ENCODE peak calls at places on chromosome X, in seven cellular contexts. One of them, this sample, is unnamed.

GRCh38 chrX:112083624-112084326 is 1.2 kb upstream of the TRPC5 start:
- DNase-seq in GM13976: no peak
- DNase-seq in islet precursor cell: peak
- DNase-seq in hypothalamus: no peak
- DNase-seq in CD8-positive, alpha-beta memory T cell: no peak
- DNase-seq in NCI-H748 treated with DMSO at 0.1 percent for 48 hours: no peak
- DNase-seq in mesothelial cell of epicardium: no peak
- DNase-seq in this sample: no peak

GRCh38 chrX:47366051-47366722 is 4.2 kb upstream of the ZNF157 start:
- DNase-seq in GM13976: peak
- DNase-seq in islet precursor cell: peak
- DNase-seq in hypothalamus: peak
- DNase-seq in CD8-positive, alpha-beta memory T cell: peak
- DNase-seq in NCI-H748 treated with DMSO at 0.1 percent for 48 hours: peak
- DNase-seq in mesothelial cell of epicardium: peak
- DNase-seq in this sample: peak

GRCh38 chrX:83845397-83845796 is 15.5 kb upstream of the CYLC1 start:
- DNase-seq in GM13976: peak
- DNase-seq in islet precursor cell: peak
- DNase-seq in hypothalamus: no peak
- DNase-seq in CD8-positive, alpha-beta memory T cell: no peak
- DNase-seq in NCI-H748 treated with DMSO at 0.1 percent for 48 hours: peak
- DNase-seq in mesothelial cell of epicardium: no peak
- DNase-seq in this sample: peak

GRCh38 chrX:136310411-136310810 is 9.6 kb downstream of the ADGRG4 start:
- DNase-seq in GM13976: no peak
- DNase-seq in islet precursor cell: peak
- DNase-seq in hypothalamus: no peak
- DNase-seq in CD8-positive, alpha-beta memory T cell: no peak
- DNase-seq in NCI-H748 treated with DMSO at 0.1 percent for 48 hours: no peak
- DNase-seq in mesothelial cell of epicardium: no peak
- DNase-seq in this sample: no peak

GRCh38 chrX:42466706-42467105 is 311.3 kb downstream of the PPP1R2C start:
- DNase-seq in GM13976: no peak
- DNase-seq in islet precursor cell: no peak
- DNase-seq in hypothalamus: no peak
- DNase-seq in CD8-positive, alpha-beta memory T cell: no peak
- DNase-seq in NCI-H748 treated with DMSO at 0.1 percent for 48 hours: no peak
- DNase-seq in mesothelial cell of epicardium: no peak
- DNase-seq in this sample: no peak

GRCh38 chrX:133191739-133192039 is 26.5 kb downstream of the TFDP3 start:
- DNase-seq in GM13976: no peak
- DNase-seq in islet precursor cell: no peak
- DNase-seq in hypothalamus: no peak
- DNase-seq in CD8-positive, alpha-beta memory T cell: no peak
- DNase-seq in NCI-H748 treated with DMSO at 0.1 percent for 48 hours: no peak
- DNase-seq in mesothelial cell of epicardium: no peak
- DNase-seq in this sample: no peak

GRCh38 chrX:153911798-153912197 is 7.3 kb downstream of the AVPR2 start:
- DNase-seq in GM13976: no peak
- DNase-seq in islet precursor cell: no peak
- DNase-seq in hypothalamus: no peak
- DNase-seq in CD8-positive, alpha-beta memory T cell: no peak
- DNase-seq in NCI-H748 treated with DMSO at 0.1 percent for 48 hours: no peak
- DNase-seq in mesothelial cell of epicardium: no peak
- DNase-seq in this sample: no peak

GRCh38 chrX:56987741-56988140 is 7.6 kb downstream of the SPIN3 start:
- DNase-seq in GM13976: no peak
- DNase-seq in islet precursor cell: no peak
- DNase-seq in hypothalamus: no peak
- DNase-seq in CD8-positive, alpha-beta memory T cell: no peak
- DNase-seq in NCI-H748 treated with DMSO at 0.1 percent for 48 hours: no peak
- DNase-seq in mesothelial cell of epicardium: no peak
- DNase-seq in this sample: no peak

GRCh38 chrX:110588853-110589252 is 206.8 kb downstream of the CHRDL1 start:
- DNase-seq in GM13976: no peak
- DNase-seq in islet precursor cell: no peak
- DNase-seq in hypothalamus: no peak
- DNase-seq in CD8-positive, alpha-beta memory T cell: no peak
- DNase-seq in NCI-H748 treated with DMSO at 0.1 percent for 48 hours: no peak
- DNase-seq in mesothelial cell of epicardium: no peak
- DNase-seq in this sample: no peak

GRCh38 chrX:153396320-153397195 is 4.6 kb downstream of the PNMA6E start:
- DNase-seq in GM13976: no peak
- DNase-seq in islet precursor cell: no peak
- DNase-seq in hypothalamus: no peak
- DNase-seq in CD8-positive, alpha-beta memory T cell: no peak
- DNase-seq in NCI-H748 treated with DMSO at 0.1 percent for 48 hours: no peak
- DNase-seq in mesothelial cell of epicardium: no peak
- DNase-seq in this sample: no peak

GRCh38 chrX:13029341-13029740 is 15.1 kb downstream of the FAM9C start:
- DNase-seq in GM13976: no peak
- DNase-seq in islet precursor cell: peak
- DNase-seq in hypothalamus: no peak
- DNase-seq in CD8-positive, alpha-beta memory T cell: no peak
- DNase-seq in NCI-H748 treated with DMSO at 0.1 percent for 48 hours: no peak
- DNase-seq in mesothelial cell of epicardium: no peak
- DNase-seq in this sample: peak

GRCh38 chrX:69025802-69026301 is 139.4 kb downstream of the PJA1 start:
- DNase-seq in GM13976: no peak
- DNase-seq in islet precursor cell: peak
- DNase-seq in hypothalamus: no peak
- DNase-seq in CD8-positive, alpha-beta memory T cell: no peak
- DNase-seq in NCI-H748 treated with DMSO at 0.1 percent for 48 hours: no peak
- DNase-seq in mesothelial cell of epicardium: no peak
- DNase-seq in this sample: no peak

GRCh38 chrX:24333371-24333770 is 19.5 kb upstream of the SUPT20HL2 start:
- DNase-seq in GM13976: no peak
- DNase-seq in islet precursor cell: no peak
- DNase-seq in hypothalamus: no peak
- DNase-seq in CD8-positive, alpha-beta memory T cell: no peak
- DNase-seq in NCI-H748 treated with DMSO at 0.1 percent for 48 hours: no peak
- DNase-seq in mesothelial cell of epicardium: no peak
- DNase-seq in this sample: no peak

GRCh38 chrX:29662101-29662500 is 553.3 kb upstream of the MAGEB2 start:
- DNase-seq in GM13976: no peak
- DNase-seq in islet precursor cell: no peak
- DNase-seq in hypothalamus: no peak
- DNase-seq in CD8-positive, alpha-beta memory T cell: no peak
- DNase-seq in NCI-H748 treated with DMSO at 0.1 percent for 48 hours: no peak
- DNase-seq in mesothelial cell of epicardium: no peak
- DNase-seq in this sample: no peak

GRCh38 chrX:21354725-21355124 is 19.5 kb upstream of the CNKSR2 start:
- DNase-seq in GM13976: no peak
- DNase-seq in islet precursor cell: no peak
- DNase-seq in hypothalamus: no peak
- DNase-seq in CD8-positive, alpha-beta memory T cell: no peak
- DNase-seq in NCI-H748 treated with DMSO at 0.1 percent for 48 hours: peak
- DNase-seq in mesothelial cell of epicardium: no peak
- DNase-seq in this sample: no peak

GRCh38 chrX:120456973-120457372 is 12.1 kb downstream of the LAMP2 start:
- DNase-seq in GM13976: no peak
- DNase-seq in islet precursor cell: no peak
- DNase-seq in hypothalamus: no peak
- DNase-seq in CD8-positive, alpha-beta memory T cell: no peak
- DNase-seq in NCI-H748 treated with DMSO at 0.1 percent for 48 hours: no peak
- DNase-seq in mesothelial cell of epicardium: no peak
- DNase-seq in this sample: no peak

GRCh38 chrX:1581132-1581531 is 10.3 kb upstream of the AKAP17A start:
- DNase-seq in GM13976: peak
- DNase-seq in islet precursor cell: peak
- DNase-seq in hypothalamus: no peak
- DNase-seq in CD8-positive, alpha-beta memory T cell: peak
- DNase-seq in NCI-H748 treated with DMSO at 0.1 percent for 48 hours: no peak
- DNase-seq in mesothelial cell of epicardium: no peak
- DNase-seq in this sample: peak

GRCh38 chrX:77446029-77446585 is 1.1 kb upstream of the FGF16 start:
- DNase-seq in GM13976: peak
- DNase-seq in islet precursor cell: no peak
- DNase-seq in hypothalamus: no peak
- DNase-seq in CD8-positive, alpha-beta memory T cell: no peak
- DNase-seq in NCI-H748 treated with DMSO at 0.1 percent for 48 hours: no peak
- DNase-seq in mesothelial cell of epicardium: no peak
- DNase-seq in this sample: no peak

GRCh38 chrX:123648028-123648810 is 84.6 kb downstream of the THOC2 start:
- DNase-seq in GM13976: no peak
- DNase-seq in islet precursor cell: peak
- DNase-seq in hypothalamus: no peak
- DNase-seq in CD8-positive, alpha-beta memory T cell: no peak
- DNase-seq in NCI-H748 treated with DMSO at 0.1 percent for 48 hours: peak
- DNase-seq in mesothelial cell of epicardium: peak
- DNase-seq in this sample: no peak

GRCh38 chrX:1466232-1466661 is 13.5 kb upstream of the ASMTL start:
- DNase-seq in GM13976: no peak
- DNase-seq in islet precursor cell: no peak
- DNase-seq in hypothalamus: no peak
- DNase-seq in CD8-positive, alpha-beta memory T cell: no peak
- DNase-seq in NCI-H748 treated with DMSO at 0.1 percent for 48 hours: no peak
- DNase-seq in mesothelial cell of epicardium: peak
- DNase-seq in this sample: no peak

GRCh38 chrX:33725556-33726232 is 406.4 kb downstream of the FAM47A start:
- DNase-seq in GM13976: peak
- DNase-seq in islet precursor cell: peak
- DNase-seq in hypothalamus: no peak
- DNase-seq in CD8-positive, alpha-beta memory T cell: no peak
- DNase-seq in NCI-H748 treated with DMSO at 0.1 percent for 48 hours: peak
- DNase-seq in mesothelial cell of epicardium: peak
- DNase-seq in this sample: no peak

GRCh38 chrX:46796574-46797191 is 37.8 kb upstream of the SLC9A7 start:
- DNase-seq in GM13976: peak
- DNase-seq in islet precursor cell: peak
- DNase-seq in hypothalamus: peak
- DNase-seq in CD8-positive, alpha-beta memory T cell: peak
- DNase-seq in NCI-H748 treated with DMSO at 0.1 percent for 48 hours: peak
- DNase-seq in mesothelial cell of epicardium: peak
- DNase-seq in this sample: peak

GRCh38 chrX:54042609-54043010 is 1.7 kb downstream of the PHF8 start:
- DNase-seq in GM13976: peak
- DNase-seq in islet precursor cell: peak
- DNase-seq in hypothalamus: peak
- DNase-seq in CD8-positive, alpha-beta memory T cell: peak
- DNase-seq in NCI-H748 treated with DMSO at 0.1 percent for 48 hours: peak
- DNase-seq in mesothelial cell of epicardium: no peak
- DNase-seq in this sample: peak

GRCh38 chrX:100654256-100654655 is 10.3 kb downstream of the SRPX2 start:
- DNase-seq in GM13976: no peak
- DNase-seq in islet precursor cell: no peak
- DNase-seq in hypothalamus: no peak
- DNase-seq in CD8-positive, alpha-beta memory T cell: no peak
- DNase-seq in NCI-H748 treated with DMSO at 0.1 percent for 48 hours: peak
- DNase-seq in mesothelial cell of epicardium: no peak
- DNase-seq in this sample: no peak

GRCh38 chrX:150028692-150029091 is 90.4 kb upstream of the EOLA2 start:
- DNase-seq in GM13976: no peak
- DNase-seq in islet precursor cell: no peak
- DNase-seq in hypothalamus: no peak
- DNase-seq in CD8-positive, alpha-beta memory T cell: no peak
- DNase-seq in NCI-H748 treated with DMSO at 0.1 percent for 48 hours: no peak
- DNase-seq in mesothelial cell of epicardium: no peak
- DNase-seq in this sample: no peak

GRCh38 chrX:103464071-103464773 is 55.1 kb downstream of the RAB40A start:
- DNase-seq in GM13976: peak
- DNase-seq in islet precursor cell: peak
- DNase-seq in hypothalamus: no peak
- DNase-seq in CD8-positive, alpha-beta memory T cell: peak
- DNase-seq in NCI-H748 treated with DMSO at 0.1 percent for 48 hours: no peak
- DNase-seq in mesothelial cell of epicardium: no peak
- DNase-seq in this sample: peak

GRCh38 chrX:69152398-69152797 is 12.9 kb downstream of the PJA1 start:
- DNase-seq in GM13976: no peak
- DNase-seq in islet precursor cell: peak
- DNase-seq in hypothalamus: no peak
- DNase-seq in CD8-positive, alpha-beta memory T cell: no peak
- DNase-seq in NCI-H748 treated with DMSO at 0.1 percent for 48 hours: peak
- DNase-seq in mesothelial cell of epicardium: peak
- DNase-seq in this sample: peak

GRCh38 chrX:65871671-65872311 is 168.1 kb downstream of the VSIG4 start:
- DNase-seq in GM13976: peak
- DNase-seq in islet precursor cell: peak
- DNase-seq in hypothalamus: no peak
- DNase-seq in CD8-positive, alpha-beta memory T cell: no peak
- DNase-seq in NCI-H748 treated with DMSO at 0.1 percent for 48 hours: no peak
- DNase-seq in mesothelial cell of epicardium: no peak
- DNase-seq in this sample: no peak

GRCh38 chrX:136822337-136823095 is 41.8 kb upstream of the ARHGEF6 start:
- DNase-seq in GM13976: no peak
- DNase-seq in islet precursor cell: no peak
- DNase-seq in hypothalamus: no peak
- DNase-seq in CD8-positive, alpha-beta memory T cell: no peak
- DNase-seq in NCI-H748 treated with DMSO at 0.1 percent for 48 hours: no peak
- DNase-seq in mesothelial cell of epicardium: no peak
- DNase-seq in this sample: peak

GRCh38 chrX:13692771-13693231 is 3.9 kb downstream of the RAB9A start:
- DNase-seq in GM13976: no peak
- DNase-seq in islet precursor cell: no peak
- DNase-seq in hypothalamus: no peak
- DNase-seq in CD8-positive, alpha-beta memory T cell: no peak
- DNase-seq in NCI-H748 treated with DMSO at 0.1 percent for 48 hours: no peak
- DNase-seq in mesothelial cell of epicardium: no peak
- DNase-seq in this sample: no peak

GRCh38 chrX:37712458-37712857 is 26.9 kb downstream of the XK start:
- DNase-seq in GM13976: no peak
- DNase-seq in islet precursor cell: no peak
- DNase-seq in hypothalamus: no peak
- DNase-seq in CD8-positive, alpha-beta memory T cell: no peak
- DNase-seq in NCI-H748 treated with DMSO at 0.1 percent for 48 hours: no peak
- DNase-seq in mesothelial cell of epicardium: no peak
- DNase-seq in this sample: no peak

GRCh38 chrX:39772057-39772832 is 325.5 kb downstream of the BCOR start:
- DNase-seq in GM13976: no peak
- DNase-seq in islet precursor cell: peak
- DNase-seq in hypothalamus: peak
- DNase-seq in CD8-positive, alpha-beta memory T cell: no peak
- DNase-seq in NCI-H748 treated with DMSO at 0.1 percent for 48 hours: no peak
- DNase-seq in mesothelial cell of epicardium: no peak
- DNase-seq in this sample: peak

GRCh38 chrX:87924619-87925018 is 407.0 kb downstream of the KLHL4 start:
- DNase-seq in GM13976: no peak
- DNase-seq in islet precursor cell: no peak
- DNase-seq in hypothalamus: no peak
- DNase-seq in CD8-positive, alpha-beta memory T cell: no peak
- DNase-seq in NCI-H748 treated with DMSO at 0.1 percent for 48 hours: no peak
- DNase-seq in mesothelial cell of epicardium: no peak
- DNase-seq in this sample: no peak

GRCh38 chrX:71994601-71995000 is 84.0 kb downstream of the NHSL2 start:
- DNase-seq in GM13976: no peak
- DNase-seq in islet precursor cell: no peak
- DNase-seq in hypothalamus: no peak
- DNase-seq in CD8-positive, alpha-beta memory T cell: no peak
- DNase-seq in NCI-H748 treated with DMSO at 0.1 percent for 48 hours: no peak
- DNase-seq in mesothelial cell of epicardium: no peak
- DNase-seq in this sample: no peak

This sample was measured in adrenal gland.